ENCODE peak calls at places on chromosomes 13 and 19, in four cellular contexts. O is upper lobe of left lung, Z is hepatocyte, T is ovary. J is an unnamed sample. For H3K27me3 and H3K36me3, the result is how much of the 10 kb centered on the place peaks cover.

GRCh38 chr13:98289339-98289935 is 112.4 kb upstream of the RNF113B start:
- DNase-seq in Z (no peak), T (no peak), O (no peak), J (no peak)

GRCh38 chr13:31947105-31947504 is 84.5 kb upstream of the FRY start:
- DNase-seq in T (no peak), Z (no peak), O (no peak), J (peak)

GRCh38 chr13:49292742-49293498 is 45.2 kb downstream of the CDADC1 start:
- DNase-seq in O (peak), Z (peak), T (peak), J (no peak)

GRCh38 chr13:40640845-40641458 is 25.5 kb downstream of the FOXO1 start:
- DNase-seq in T (no peak), Z (no peak), O (no peak), J (no peak)

GRCh38 chr13:65159803-65160202 is 2070.3 kb downstream of the PCDH9 start:
- DNase-seq in T (no peak), Z (no peak), O (no peak), J (no peak)

GRCh38 chr19:40662925-40663711 is 27.3 kb downstream of the NUMBL start:
- DNase-seq in Z (peak), T (peak), O (peak), J (peak)

GRCh38 chr13:48214519-48215121 is 18.4 kb upstream of the ITM2B start:
- DNase-seq in O (no peak), Z (no peak), T (no peak), J (no peak)

GRCh38 chr19:15550847-15551182 is 42.5 kb downstream of the CYP4F22 start:
- DNase-seq in Z (no peak), O (no peak), T (no peak), J (no peak)

GRCh38 chr19:18385675-18386542 is at the start of gene GDF15:
- DNase-seq in T (peak), Z (peak), O (peak), J (peak)

GRCh38 chr19:18915639-18916038 is 3.5 kb downstream of the COPE start:
- DNase-seq in O (no peak), Z (no peak), T (peak), J (peak)

GRCh38 chr19:46383846-46384245 is 29.5 kb downstream of the CCDC8 start:
- DNase-seq in T (peak), O (no peak), Z (no peak), J (no peak)

GRCh38 chr19:18435185-18435841 is 2.6 kb downstream of the ISYNA1 start:
- DNase-seq in Z (no peak), O (no peak), T (peak), J (no peak)

GRCh38 chr13:45879666-45880065 is 28.1 kb upstream of the SIAH3 start:
- DNase-seq in T (no peak), O (no peak), Z (peak), J (peak)

GRCh38 chr13:73090116-73090811 is 31.5 kb downstream of the KLF5 start:
- DNase-seq in O (peak), Z (peak), T (no peak), J (peak)

GRCh38 chr19:42140125-42140754 is 8.0 kb upstream of the POU2F2 start:
- DNase-seq in T (peak), O (peak), Z (peak), J (peak)

GRCh38 chr13:63110431-63110830 is 1694.8 kb upstream of the PCDH20 start:
- DNase-seq in Z (no peak), T (no peak), O (no peak), J (no peak)

GRCh38 chr13:52034616-52035226 is 10.2 kb downstream of the UTP14C start:
- DNase-seq in O (no peak), T (no peak), Z (no peak), J (no peak)

GRCh38 chr13:39656325-39656677 is 839 bp downstream of the COG6 start:
- DNase-seq in O (no peak), Z (no peak), T (no peak), J (no peak)

GRCh38 chr19:27676877-27677276 is 1536.1 kb downstream of the UQCRFS1 start:
- DNase-seq in Z (no peak), T (no peak), O (no peak), J (no peak)

GRCh38 chr13:46982856-46983582 is 86.2 kb upstream of the HTR2A start:
- DNase-seq in O (no peak), Z (no peak), T (no peak), J (no peak)

GRCh38 chr13:32228330-32229041 is 86.7 kb downstream of the ZAR1L start:
- DNase-seq in T (no peak), Z (no peak), O (no peak), J (no peak)

GRCh38 chr19:43618921-43619261 is 538 bp downstream of the ZNF428 start:
- DNase-seq in O (peak), Z (peak), T (no peak), J (no peak)

GRCh38 chr19:41904118-41904870 is 21.3 kb downstream of the ARHGEF1 start:
- DNase-seq in O (peak), Z (peak), T (no peak), J (no peak)

GRCh38 chr13:42041684-42042035 is 6.8 kb upstream of the DGKH start:
- DNase-seq in O (peak), T (peak), Z (peak), J (peak)

GRCh38 chr13:91196958-91197357 is 150.5 kb upstream of the MIR17HG start:
- DNase-seq in Z (no peak), O (no peak), T (no peak), J (no peak)

GRCh38 chr19:3873151-3873550 is 4.3 kb upstream of the ZFR2 start:
- DNase-seq in T (no peak), O (no peak), Z (no peak), J (no peak)

GRCh38 chr19:3866798-3867638 is 1.8 kb downstream of the ZFR2 start:
- DNase-seq in Z (no peak), O (no peak), T (no peak), J (no peak)

GRCh38 chr19:3863648-3864047 is 5.2 kb downstream of the ZFR2 start:
- DNase-seq in O (no peak), T (no peak), Z (no peak), J (no peak)

GRCh38 chr19:3868770-3869456 is at the start of gene ZFR2:
- DNase-seq in O (no peak), Z (peak), T (no peak), J (peak)

DNA sequence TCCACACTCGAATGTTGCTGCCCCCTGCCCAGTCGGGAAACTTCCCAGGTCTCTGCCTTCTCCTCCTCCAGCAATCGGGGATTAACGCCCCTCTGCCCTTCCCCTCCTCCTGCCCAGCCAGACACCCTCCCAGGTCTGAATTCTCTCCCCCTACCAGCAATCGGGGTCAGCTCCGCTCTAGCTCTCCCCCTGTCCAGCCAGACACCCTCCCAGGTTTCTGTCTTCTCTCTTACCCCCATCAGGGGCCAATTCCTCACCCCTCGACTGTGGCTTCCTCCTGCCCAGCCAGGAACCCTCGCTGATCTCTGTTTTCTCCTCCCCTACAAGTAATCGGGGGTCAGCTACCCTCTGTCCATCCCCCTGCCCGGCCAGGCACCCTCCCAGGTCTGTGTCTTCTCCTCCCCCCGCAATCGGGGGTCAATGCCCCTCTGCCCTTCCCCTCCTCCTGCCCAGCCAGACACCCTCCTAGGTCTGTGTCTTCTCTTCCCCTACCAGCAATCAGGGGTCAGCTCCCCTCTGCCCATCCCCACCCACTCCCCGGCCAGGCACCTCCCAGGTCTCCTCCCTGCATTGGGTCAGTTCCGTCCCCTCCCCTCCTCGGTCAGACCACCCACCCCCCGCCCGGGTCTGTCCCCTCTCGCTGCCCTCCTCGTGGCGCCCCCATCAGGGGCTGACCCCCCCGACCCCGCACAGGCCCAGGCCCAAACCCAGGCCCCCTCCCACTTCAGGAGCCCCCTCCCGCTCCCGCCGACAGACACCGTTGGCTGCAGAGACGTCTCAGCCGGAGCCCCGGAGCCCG is 668 bp downstream of the ZFR2 start:
- DNase-seq in O (no peak), Z (no peak), T (no peak), J (peak)
- H3K27me3 ChIP-seq in O (under half), Z (under half), T (under half), J (under half)

DNA sequence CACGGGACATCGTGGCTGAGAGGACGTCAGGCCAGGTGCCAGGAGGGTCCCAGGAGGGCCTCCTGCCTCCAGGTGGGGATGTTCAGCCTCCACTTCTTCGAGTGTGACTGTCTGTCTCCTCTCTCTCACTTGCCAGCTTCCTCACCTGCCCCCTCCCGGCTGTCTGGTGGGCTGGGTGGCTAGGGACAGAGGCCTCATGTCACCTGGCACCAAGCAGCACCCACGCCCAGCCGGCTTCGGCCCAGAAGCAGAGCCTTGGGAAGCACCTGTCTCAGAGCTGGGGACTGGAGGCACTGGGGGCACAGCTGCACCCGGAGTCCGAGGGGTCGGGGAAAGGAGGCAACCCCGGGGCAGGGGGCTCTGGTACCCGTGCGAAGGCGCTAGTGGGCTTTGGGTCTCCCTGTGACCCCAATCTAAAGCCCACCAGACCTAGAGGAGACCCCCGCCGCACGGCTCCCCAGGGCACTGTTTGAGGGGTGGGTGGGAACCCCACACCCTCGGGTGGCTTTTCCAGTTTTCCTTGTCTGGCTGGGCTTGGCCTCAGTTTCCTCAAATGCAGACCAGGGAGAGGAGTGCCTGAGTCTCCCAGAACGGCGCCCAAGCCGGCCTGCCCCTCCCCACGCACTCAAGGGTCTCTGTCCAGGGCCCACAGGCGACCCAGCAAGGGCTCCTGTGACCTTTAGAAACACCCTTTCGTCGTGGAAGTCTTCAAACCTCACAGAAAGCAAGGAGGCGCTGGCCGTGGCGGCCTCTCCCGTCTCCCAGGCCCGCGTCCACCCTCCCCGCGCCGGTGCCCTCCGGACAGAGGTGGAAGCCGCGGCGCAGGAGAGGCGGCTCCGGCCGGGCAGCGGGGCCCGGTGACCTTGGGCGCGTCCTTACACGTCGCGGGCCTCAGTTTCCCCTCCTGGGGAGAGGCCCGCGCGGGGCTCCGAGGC is 656 bp upstream of the HCN2 start:
- DNase-seq in O (no peak), Z (no peak), T (no peak), J (peak)
- H3K4me3 ChIP-seq in O (no peak), Z (no peak), T (no peak), J (peak)

GRCh38 chr13:29540799-29541198 is 54.7 kb downstream of the SLC7A1 start:
- DNase-seq in O (no peak), T (no peak), Z (no peak), J (no peak)

GRCh38 chr13:29546662-29547061 is 48.8 kb downstream of the SLC7A1 start:
- DNase-seq in Z (no peak), T (no peak), O (no peak), J (no peak)

GRCh38 chr13:29545988-29546387 is 49.5 kb downstream of the SLC7A1 start:
- DNase-seq in T (no peak), O (no peak), Z (no peak), J (no peak)

GRCh38 chr13:29541400-29541799 is 54.1 kb downstream of the SLC7A1 start:
- DNase-seq in O (no peak), T (no peak), Z (no peak), J (no peak)

DNA sequence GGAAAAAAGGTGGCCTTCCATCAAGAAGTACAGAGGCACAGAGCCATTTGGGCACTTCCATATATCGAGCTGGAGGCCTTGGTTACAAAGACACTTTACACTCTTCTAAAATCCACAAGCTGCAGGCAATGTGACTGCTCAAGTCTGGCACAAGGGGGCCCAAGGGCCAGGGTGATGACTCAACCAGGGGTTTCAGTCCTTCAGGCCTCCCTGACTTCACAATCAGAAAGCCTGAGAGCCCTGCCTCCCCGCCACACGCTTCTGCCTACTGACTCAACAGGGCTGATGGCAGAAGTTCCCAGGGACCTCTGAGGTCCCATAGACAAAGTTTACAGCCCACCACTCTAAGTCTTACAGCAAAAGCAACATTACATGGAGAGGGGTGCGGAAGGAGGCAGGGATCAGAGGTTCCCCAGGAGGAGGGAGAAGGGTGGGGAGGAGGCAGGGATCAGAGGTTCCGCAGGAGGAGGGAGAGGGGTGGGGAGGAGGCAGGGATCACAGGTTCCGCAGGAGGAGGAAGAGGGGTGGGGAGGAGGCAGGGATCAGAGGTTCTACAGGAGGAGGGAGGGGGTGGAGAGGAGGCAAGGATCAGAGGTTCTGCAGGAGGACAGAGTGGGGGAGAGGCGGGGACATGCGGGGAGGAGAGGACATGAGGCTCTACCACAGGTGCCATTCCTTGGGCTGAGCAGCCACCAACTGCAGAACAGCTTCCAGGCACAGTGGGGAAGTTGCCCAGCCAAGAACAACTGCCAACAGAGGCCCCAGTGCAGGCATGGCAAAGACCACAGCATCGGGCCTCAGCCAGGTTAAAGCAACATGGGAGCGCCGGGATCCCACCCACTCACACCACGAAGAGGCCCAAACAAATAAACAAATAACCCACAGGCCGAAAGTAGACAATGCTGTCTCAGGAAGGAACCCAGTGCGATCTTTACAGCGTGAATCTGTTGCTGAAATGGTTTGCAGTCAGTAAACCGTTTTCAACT is 52.0 kb downstream of the SLC7A1 start:
- DNase-seq in T (no peak), O (no peak), Z (peak), J (no peak)
- H3K36me3 ChIP-seq in T (under half), O (under half), Z (under half), J (under half)

DNA sequence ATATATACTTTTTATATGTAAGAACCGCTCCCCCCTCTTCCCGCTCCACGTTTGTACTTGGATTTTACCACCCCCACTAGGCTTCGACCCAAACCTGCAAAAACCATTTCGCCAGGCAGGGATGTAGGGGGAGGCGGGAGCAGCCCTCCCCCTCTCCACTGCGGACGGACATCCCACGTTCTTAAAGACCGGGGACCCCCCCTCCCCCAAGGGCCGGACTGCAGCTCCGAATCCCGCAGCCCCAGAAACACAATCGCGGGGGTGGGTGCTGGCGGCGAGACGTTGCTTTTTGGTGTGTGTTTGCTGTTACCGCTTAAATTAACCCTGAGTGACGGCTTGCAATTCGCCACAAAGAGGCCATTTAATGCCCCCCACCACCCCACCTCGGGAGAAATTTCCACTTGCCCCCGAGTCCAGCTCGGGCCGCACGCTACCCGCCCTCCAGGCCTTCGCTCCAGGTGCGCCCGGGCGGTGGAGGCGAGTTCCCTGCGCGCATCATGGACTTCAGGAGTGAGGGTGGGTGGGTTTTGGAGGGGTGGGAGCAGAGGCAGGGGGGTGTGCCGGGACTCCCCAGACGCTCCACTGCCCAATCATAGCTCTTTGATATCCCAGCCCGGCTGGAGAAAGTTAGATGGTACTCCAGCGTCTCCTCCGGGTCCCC is 15.8 kb downstream of the NFIX start:
- DNase-seq in O (no peak), Z (no peak), T (no peak), J (peak)
- H3K27me3 ChIP-seq in O (under half), Z (half or more), T (under half), J (half or more)

GRCh38 chr19:51329411-51329810 is 12.5 kb downstream of the VSIG10L start:
- DNase-seq in Z (no peak), O (no peak), T (no peak), J (no peak)

GRCh38 chr19:51330366-51330765 is 11.6 kb downstream of the VSIG10L start:
- DNase-seq in Z (no peak), T (no peak), O (no peak), J (peak)

GRCh38 chr19:51326216-51327065 is 15.0 kb downstream of the IGLON5 start:
- DNase-seq in T (no peak), O (no peak), Z (no peak), J (peak)

GRCh38 chr19:51325161-51325979 is 13.9 kb downstream of the IGLON5 start:
- DNase-seq in O (no peak), Z (no peak), T (no peak), J (peak)

GRCh38 chr19:51327066-51327985 is 14.6 kb downstream of the VSIG10L start:
- DNase-seq in O (peak), Z (peak), T (no peak), J (peak)
- H3K4me3 ChIP-seq in O (peak), Z (no peak), T (no peak), J (peak)

GRCh38 chr13:28145049-28145448 is 6.7 kb downstream of the PAN3 start:
- DNase-seq in O (no peak), T (no peak), Z (no peak), J (no peak)
- H3K36me3 ChIP-seq in O (under half), T (under half), Z (under half), J (under half)

GRCh38 chr19:1287622-1288527 is 2.2 kb downstream of the EFNA2 start:
- DNase-seq in Z (no peak), O (no peak), T (no peak), J (peak)
- H3K27me3 ChIP-seq in Z (under half), O (under half), T (under half), J (under half)

J was measured in H7.